ENCODE peak calls at places on chromosomes 13 and 19, in five cellular contexts. S is gastrocnemius medialis, L is fibroblast of pulmonary artery, O is PC-3, R is breast epithelium. C is an unnamed sample.

GRCh38 chr19:48918801-48919247 is 14.7 kb upstream of the DHDH start:
- DNase-seq in S (no peak), L (peak; percentile 16), O (peak; percentile 15), R (no peak), C (no peak)

GRCh38 chr13:57630661-57631606 is 610 bp upstream of the PCDH17 start:
- DNase-seq in S (no peak), L (no peak), O (peak; percentile 14), R (no peak), C (peak; percentile 46)

GRCh38 chr19:54160182-54160811 is 776 bp upstream of the LENG1 start:
- DNase-seq in S (no peak), L (peak; percentile 49), O (peak; percentile 43), R (no peak), C (peak; percentile 32)

GRCh38 chr13:21663197-21663596 is 7.7 kb upstream of the FGF9 start:
- DNase-seq in S (no peak), L (no peak), O (peak; percentile 66), R (no peak), C (no peak)

GRCh38 chr13:52780092-52780491 is 40.5 kb upstream of the CNMD start:
- DNase-seq in S (no peak), L (no peak), O (no peak), R (no peak), C (no peak)

GRCh38 chr13:20360835-20361412 is 128.8 kb upstream of the GJB6 start:
- DNase-seq in S (no peak), L (no peak), O (no peak), R (no peak), C (no peak)

GRCh38 chr19:42168206-42168605 is 36.0 kb upstream of the POU2F2 start:
- DNase-seq in S (no peak), L (no peak), O (no peak), R (no peak), C (no peak)

GRCh38 chr13:94595006-94595942 is 678 bp downstream of the TGDS start:
- DNase-seq in S (no peak), L (peak; percentile 17), O (peak; percentile 12), R (no peak), C (peak; percentile 21)

GRCh38 chr19:48967346-48968178 is 2.5 kb downstream of the FTL start:
- DNase-seq in S (peak; percentile 52), L (peak; percentile 90), O (no peak), R (no peak), C (peak; percentile 92)

GRCh38 chr13:73782781-73783180 is 351.4 kb downstream of the KLF12 start:
- DNase-seq in S (no peak), L (no peak), O (no peak), R (no peak), C (no peak)

DNA sequence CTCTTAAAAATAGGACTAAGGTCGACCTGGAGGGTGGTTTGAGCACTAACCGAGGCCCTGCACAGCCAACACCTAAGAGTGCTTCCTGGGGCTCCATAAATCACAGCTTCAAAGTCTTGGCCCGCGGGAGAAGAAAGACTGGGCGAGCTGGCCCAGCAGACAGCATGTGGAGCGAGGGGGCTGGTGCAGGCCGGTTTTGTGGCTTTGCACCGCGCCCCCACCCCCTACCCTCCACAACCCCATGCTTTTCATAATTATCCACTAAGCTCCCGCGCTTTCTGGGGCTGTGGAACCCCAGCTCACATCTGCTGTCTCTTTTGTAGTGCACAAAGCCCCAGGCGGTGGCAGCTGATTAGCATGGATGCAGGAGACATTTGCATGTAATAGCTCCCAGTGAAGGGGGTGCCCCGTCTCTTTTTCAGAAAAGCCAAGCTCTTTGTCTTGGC is 17.1 kb downstream of the CARM1 start:
- DNase-seq in S (no peak), L (no peak), O (no peak), R (no peak), C (no peak)
- H3K4me3 ChIP-seq in S (no peak overlapping the region), L (no peak overlapping the region), O (no peak overlapping the region), R (no peak overlapping the region), C (no peak overlapping the region)

GRCh38 chr19:15640294-15640903 is at the start of gene CYP4F3:
- DNase-seq in S (no peak), L (no peak), O (peak; percentile 87), R (peak; percentile 41), C (no peak)

GRCh38 chr19:15640904-15641597 is 354 bp downstream of the CYP4F3 start:
- DNase-seq in S (no peak), L (no peak), O (no peak), R (no peak), C (no peak)

GRCh38 chr19:15642807-15643206 is 2.1 kb downstream of the CYP4F3 start:
- DNase-seq in S (no peak), L (no peak), O (no peak), R (no peak), C (no peak)

GRCh38 chr19:15643387-15643786 is 2.7 kb downstream of the CYP4F3 start:
- DNase-seq in S (no peak), L (no peak), O (no peak), R (no peak), C (no peak)

DNA sequence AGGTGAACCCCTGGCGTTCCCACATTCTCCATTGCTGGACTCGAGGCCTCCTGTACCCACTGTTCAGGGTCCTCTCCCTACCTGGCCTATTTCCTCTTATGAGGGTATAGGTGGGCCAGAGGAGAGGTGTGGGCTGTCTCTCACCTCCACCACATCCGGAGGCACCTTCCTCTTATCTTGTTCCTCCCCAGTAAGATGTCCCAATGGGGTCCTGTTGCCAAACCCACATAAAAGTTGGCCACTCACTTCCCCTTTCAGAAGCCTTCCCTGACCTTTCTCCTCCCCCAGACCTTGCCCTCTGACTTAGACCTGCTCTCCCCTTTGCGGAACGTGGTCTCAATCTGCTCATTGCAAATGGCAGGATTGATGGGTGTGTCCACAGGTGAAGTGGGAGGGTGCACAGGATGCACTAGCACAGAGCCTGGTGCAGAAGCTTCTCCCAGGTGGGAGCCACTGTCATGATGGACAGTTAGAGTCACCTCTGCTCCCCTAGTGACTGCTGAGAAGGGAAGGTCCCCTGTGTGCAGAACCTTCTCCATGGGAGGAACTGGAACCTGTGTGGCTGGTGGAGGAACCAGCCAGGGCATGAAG is 1.3 kb downstream of the CYP4F3 start:
- DNase-seq in S (no peak), L (no peak), O (no peak), R (no peak), C (no peak)
- H3K4me3 ChIP-seq in S (no peak overlapping the region), L (no peak overlapping the region), O (no peak overlapping the region), R (no peak overlapping the region), C (no peak overlapping the region)

GRCh38 chr19:862529-863304 is 3.3 kb downstream of the CFD start:
- DNase-seq in S (no peak), L (peak; percentile 35), O (no peak), R (peak; percentile 67), C (peak; percentile 55)

GRCh38 chr19:861756-862528 is 2.5 kb downstream of the CFD start:
- DNase-seq in S (no peak), L (peak; percentile 28), O (peak; percentile 41), R (no peak), C (peak; percentile 32)

GRCh38 chr19:861099-861755 is 1.8 kb downstream of the CFD start:
- DNase-seq in S (no peak), L (no peak), O (no peak), R (no peak), C (no peak)

GRCh38 chr19:860481-861098 is 1.1 kb downstream of the CFD start:
- DNase-seq in S (no peak), L (peak; percentile 50), O (peak; percentile 77), R (peak; percentile 60), C (peak; percentile 49)

DNA sequence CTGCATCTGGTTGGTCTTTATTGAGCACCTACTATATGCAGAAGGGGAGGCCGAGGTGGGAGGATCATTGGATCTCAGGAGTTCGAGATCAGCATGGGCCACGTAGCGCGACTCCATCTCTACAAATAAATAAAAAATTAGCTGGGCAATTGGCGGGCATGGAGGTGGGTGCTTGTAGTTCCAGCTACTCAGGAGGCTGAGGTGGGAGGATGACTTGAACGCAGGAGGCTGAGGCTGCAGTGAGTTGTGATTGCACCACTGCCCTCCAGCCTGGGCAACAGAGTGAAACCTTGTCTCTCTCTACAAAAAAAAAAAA is 3.8 kb downstream of the CFD start:
- DNase-seq in S (no peak), L (no peak), O (no peak), R (no peak), C (no peak)
- H3K4me3 ChIP-seq in S (no peak overlapping the region), L (no peak overlapping the region), O (no peak overlapping the region), R (no peak overlapping the region), C (no peak overlapping the region)

GRCh38 chr13:75479102-75479501 is 2.9 kb downstream of the TBC1D4 start:
- DNase-seq in S (no peak), L (no peak), O (peak; percentile 65), R (no peak), C (no peak)

GRCh38 chr13:75481176-75482069 is 546 bp downstream of the TBC1D4 start:
- DNase-seq in S (peak; percentile 22), L (no peak), O (peak; percentile 28), R (no peak), C (no peak)

GRCh38 chr13:75482070-75482819 is at the start of gene TBC1D4:
- DNase-seq in S (peak; percentile 87), L (peak; percentile 94), O (peak; percentile 81), R (peak; percentile 85), C (peak; percentile 96)

GRCh38 chr13:75482820-75483079 is 781 bp upstream of the TBC1D4 start:
- DNase-seq in S (no peak), L (no peak), O (no peak), R (no peak), C (no peak)

GRCh38 chr13:75480691-75481175 is 1.2 kb downstream of the TBC1D4 start:
- DNase-seq in S (peak; percentile 81), L (peak; percentile 46), O (peak; percentile 87), R (peak; percentile 83), C (peak; percentile 58)
- H3K4me3 ChIP-seq in S (peak overlapping the region; percentile 95), L (peak overlapping the region; percentile 71), O (peak overlapping the region; percentile 77), R (peak overlapping the region; percentile 94), C (peak overlapping the region; percentile 77)

GRCh38 chr13:67227131-67227983 is 2.8 kb downstream of the PCDH9 start:
- DNase-seq in S (no peak), L (no peak), O (no peak), R (no peak), C (no peak)
- H3K4me3 ChIP-seq in S (no peak overlapping the region), L (peak overlapping the region; percentile 78), O (no peak overlapping the region), R (no peak overlapping the region), C (no peak overlapping the region)

GRCh38 chr13:30450066-30450465 is 15.7 kb downstream of the HMGB1 start:
- DNase-seq in S (no peak), L (no peak), O (no peak), R (no peak), C (no peak)

GRCh38 chr13:30443957-30444404 is 21.7 kb downstream of the UBE2L5 start:
- DNase-seq in S (no peak), L (no peak), O (no peak), R (no peak), C (no peak)

GRCh38 chr13:30448441-30448840 is 17.3 kb downstream of the HMGB1 start:
- DNase-seq in S (no peak), L (no peak), O (no peak), R (no peak), C (no peak)

GRCh38 chr13:30442854-30443379 is 20.6 kb downstream of the UBE2L5 start:
- DNase-seq in S (no peak), L (no peak), O (no peak), R (no peak), C (no peak)

DNA sequence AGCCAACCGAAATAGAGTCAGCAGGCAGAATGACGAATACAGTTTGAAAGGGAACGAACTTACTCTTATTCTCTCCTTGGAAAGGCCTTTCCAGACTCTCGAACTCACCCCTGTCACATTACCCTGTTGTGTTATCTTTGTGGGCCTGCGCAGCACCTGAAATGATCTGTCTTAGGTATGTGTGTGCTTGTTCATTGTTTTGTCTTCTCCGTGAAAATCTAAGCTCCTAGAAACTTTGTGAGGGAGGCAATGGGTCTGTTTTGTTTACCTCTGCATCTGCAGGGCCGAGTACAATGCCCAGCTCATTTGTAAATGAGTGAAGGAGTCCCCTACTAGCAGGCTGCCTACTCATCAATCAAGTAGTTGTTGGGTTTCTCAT is 19.6 kb downstream of the HMGB1 start:
- DNase-seq in S (no peak), L (no peak), O (no peak), R (no peak), C (no peak)
- H3K4me3 ChIP-seq in S (peak overlapping the region; percentile 50), L (peak overlapping the region; percentile 29), O (no peak overlapping the region), R (peak overlapping the region; percentile 61), C (no peak overlapping the region)

C was measured in cardiac fibroblast.